ENCODE peak calls at places on chromosomes 3 and 15, in ten cellular contexts. One of them, this sample, is unnamed.
A peak's percentile ranks its signal among the peaks of the same experiment; 100 is the strongest.

GRCh38 chr3:141291610-141292345 is 60.2 kb downstream of the PXYLP1 start:
- DNase-seq in spleen: no peak
- DNase-seq in sigmoid colon: no peak
- DNase-seq in body of pancreas: no peak
- DNase-seq in CD8-positive, alpha-beta memory T cell: no peak
- DNase-seq in aorta: no peak
- DNase-seq in neuronal stem cell: no peak
- DNase-seq in ovary: no peak
- DNase-seq in cardiac muscle cell: peak; percentile 8
- DNase-seq in astrocyte: no peak
- DNase-seq in this sample: no peak

GRCh38 chr3:172467170-172467824 is 19.0 kb upstream of the GHSR start:
- DNase-seq in spleen: no peak
- DNase-seq in sigmoid colon: no peak
- DNase-seq in body of pancreas: no peak
- DNase-seq in CD8-positive, alpha-beta memory T cell: no peak
- DNase-seq in aorta: no peak
- DNase-seq in neuronal stem cell: no peak
- DNase-seq in ovary: no peak
- DNase-seq in cardiac muscle cell: peak; percentile 66
- DNase-seq in astrocyte: peak; percentile 74
- DNase-seq in this sample: no peak

GRCh38 chr3:38054166-38054991 is 15.4 kb downstream of the DLEC1 start:
- DNase-seq in spleen: no peak
- DNase-seq in sigmoid colon: no peak
- DNase-seq in body of pancreas: no peak
- DNase-seq in CD8-positive, alpha-beta memory T cell: no peak
- DNase-seq in aorta: no peak
- DNase-seq in neuronal stem cell: no peak
- DNase-seq in ovary: no peak
- DNase-seq in cardiac muscle cell: no peak
- DNase-seq in astrocyte: no peak
- DNase-seq in this sample: no peak

GRCh38 chr3:55364426-55364825 is 122.7 kb downstream of the WNT5A start:
- DNase-seq in spleen: no peak
- DNase-seq in sigmoid colon: no peak
- DNase-seq in body of pancreas: no peak
- DNase-seq in CD8-positive, alpha-beta memory T cell: no peak
- DNase-seq in aorta: no peak
- DNase-seq in neuronal stem cell: no peak
- DNase-seq in ovary: no peak
- DNase-seq in cardiac muscle cell: no peak
- DNase-seq in astrocyte: peak; percentile 84
- DNase-seq in this sample: no peak

GRCh38 chr3:58369876-58370275 is 37.2 kb downstream of the PXK start:
- DNase-seq in spleen: no peak
- DNase-seq in sigmoid colon: no peak
- DNase-seq in body of pancreas: no peak
- DNase-seq in CD8-positive, alpha-beta memory T cell: no peak
- DNase-seq in aorta: no peak
- DNase-seq in neuronal stem cell: no peak
- DNase-seq in ovary: no peak
- DNase-seq in cardiac muscle cell: no peak
- DNase-seq in astrocyte: no peak
- DNase-seq in this sample: no peak

GRCh38 chr15:28952666-28953491 is 67.1 kb downstream of the APBA2 start:
- DNase-seq in spleen: peak; percentile 11
- DNase-seq in sigmoid colon: peak; percentile 34
- DNase-seq in body of pancreas: no peak
- DNase-seq in CD8-positive, alpha-beta memory T cell: no peak
- DNase-seq in aorta: no peak
- DNase-seq in neuronal stem cell: no peak
- DNase-seq in ovary: no peak
- DNase-seq in cardiac muscle cell: peak; percentile 21
- DNase-seq in astrocyte: no peak
- DNase-seq in this sample: no peak

GRCh38 chr3:73498764-73499622 is 125.7 kb downstream of the PDZRN3 start:
- DNase-seq in spleen: no peak
- DNase-seq in sigmoid colon: no peak
- DNase-seq in body of pancreas: no peak
- DNase-seq in CD8-positive, alpha-beta memory T cell: no peak
- DNase-seq in aorta: no peak
- DNase-seq in neuronal stem cell: no peak
- DNase-seq in ovary: no peak
- DNase-seq in cardiac muscle cell: no peak
- DNase-seq in astrocyte: peak; percentile 63
- DNase-seq in this sample: no peak

GRCh38 chr15:93037341-93038063 is 51.5 kb downstream of the RGMA start:
- DNase-seq in spleen: peak; percentile 85
- DNase-seq in sigmoid colon: peak; percentile 83
- DNase-seq in body of pancreas: peak; percentile 20
- DNase-seq in CD8-positive, alpha-beta memory T cell: no peak
- DNase-seq in aorta: peak; percentile 82
- DNase-seq in neuronal stem cell: no peak
- DNase-seq in ovary: peak; percentile 63
- DNase-seq in cardiac muscle cell: peak; percentile 55
- DNase-seq in astrocyte: peak; percentile 20
- DNase-seq in this sample: peak; percentile 72

GRCh38 chr3:161890147-161890625 is 393.6 kb downstream of the OTOL1 start:
- DNase-seq in spleen: no peak
- DNase-seq in sigmoid colon: no peak
- DNase-seq in body of pancreas: no peak
- DNase-seq in CD8-positive, alpha-beta memory T cell: no peak
- DNase-seq in aorta: peak; percentile 70
- DNase-seq in neuronal stem cell: no peak
- DNase-seq in ovary: no peak
- DNase-seq in cardiac muscle cell: peak; percentile 95
- DNase-seq in astrocyte: peak; percentile 99
- DNase-seq in this sample: peak; percentile 76

GRCh38 chr15:71651750-71652186 is 158.6 kb upstream of the NR2E3 start:
- DNase-seq in spleen: no peak
- DNase-seq in sigmoid colon: no peak
- DNase-seq in body of pancreas: no peak
- DNase-seq in CD8-positive, alpha-beta memory T cell: no peak
- DNase-seq in aorta: no peak
- DNase-seq in neuronal stem cell: peak; percentile 9
- DNase-seq in ovary: no peak
- DNase-seq in cardiac muscle cell: peak; percentile 74
- DNase-seq in astrocyte: peak; percentile 56
- DNase-seq in this sample: no peak

GRCh38 chr3:112738366-112738765 is 97.4 kb upstream of the CCDC80 start:
- DNase-seq in spleen: no peak
- DNase-seq in sigmoid colon: no peak
- DNase-seq in body of pancreas: no peak
- DNase-seq in CD8-positive, alpha-beta memory T cell: no peak
- DNase-seq in aorta: no peak
- DNase-seq in neuronal stem cell: no peak
- DNase-seq in ovary: no peak
- DNase-seq in cardiac muscle cell: peak; percentile 67
- DNase-seq in astrocyte: peak; percentile 25
- DNase-seq in this sample: no peak

GRCh38 chr15:89198934-89199333 is 22.4 kb downstream of the RLBP1 start:
- DNase-seq in spleen: no peak
- DNase-seq in sigmoid colon: no peak
- DNase-seq in body of pancreas: peak; percentile 48
- DNase-seq in CD8-positive, alpha-beta memory T cell: no peak
- DNase-seq in aorta: no peak
- DNase-seq in neuronal stem cell: no peak
- DNase-seq in ovary: no peak
- DNase-seq in cardiac muscle cell: no peak
- DNase-seq in astrocyte: no peak
- DNase-seq in this sample: no peak
- H3K4me1 ChIP-seq in spleen: peaks cover 20% of the 10 kb centered on the region
- H3K4me1 ChIP-seq in sigmoid colon: no peaks in the 10 kb centered on the region
- H3K4me1 ChIP-seq in body of pancreas: peaks cover 49% of the 10 kb centered on the region
- H3K4me1 ChIP-seq in CD8-positive, alpha-beta memory T cell: no peaks in the 10 kb centered on the region
- H3K4me1 ChIP-seq in aorta: no peaks in the 10 kb centered on the region
- H3K4me1 ChIP-seq in neuronal stem cell: peaks cover 33% of the 10 kb centered on the region
- H3K4me1 ChIP-seq in ovary: no peaks in the 10 kb centered on the region
- H3K4me1 ChIP-seq in cardiac muscle cell: peaks cover 23% of the 10 kb centered on the region
- H3K4me1 ChIP-seq in astrocyte: peaks cover 6% of the 10 kb centered on the region
- H3K4me1 ChIP-seq in this sample: peaks cover 11% of the 10 kb centered on the region

GRCh38 chr15:100994597-100995446 is 75.7 kb downstream of the LRRK1 start:
- DNase-seq in spleen: no peak
- DNase-seq in sigmoid colon: peak; percentile 40
- DNase-seq in body of pancreas: no peak
- DNase-seq in CD8-positive, alpha-beta memory T cell: no peak
- DNase-seq in aorta: no peak
- DNase-seq in neuronal stem cell: no peak
- DNase-seq in ovary: no peak
- DNase-seq in cardiac muscle cell: no peak
- DNase-seq in astrocyte: no peak
- DNase-seq in this sample: no peak
- H3K36me3 ChIP-seq in spleen: peaks cover 16% of the 10 kb centered on the region
- H3K36me3 ChIP-seq in sigmoid colon: peaks cover 10% of the 10 kb centered on the region
- H3K36me3 ChIP-seq in body of pancreas: no peaks in the 10 kb centered on the region
- H3K36me3 ChIP-seq in CD8-positive, alpha-beta memory T cell: no peaks in the 10 kb centered on the region
- H3K36me3 ChIP-seq in aorta: no peaks in the 10 kb centered on the region
- H3K36me3 ChIP-seq in neuronal stem cell: no peaks in the 10 kb centered on the region
- H3K36me3 ChIP-seq in ovary: no peaks in the 10 kb centered on the region
- H3K36me3 ChIP-seq in cardiac muscle cell: no peaks in the 10 kb centered on the region
- H3K36me3 ChIP-seq in astrocyte: no peaks in the 10 kb centered on the region
- H3K36me3 ChIP-seq in this sample: peaks cover 12% of the 10 kb centered on the region

DNA sequence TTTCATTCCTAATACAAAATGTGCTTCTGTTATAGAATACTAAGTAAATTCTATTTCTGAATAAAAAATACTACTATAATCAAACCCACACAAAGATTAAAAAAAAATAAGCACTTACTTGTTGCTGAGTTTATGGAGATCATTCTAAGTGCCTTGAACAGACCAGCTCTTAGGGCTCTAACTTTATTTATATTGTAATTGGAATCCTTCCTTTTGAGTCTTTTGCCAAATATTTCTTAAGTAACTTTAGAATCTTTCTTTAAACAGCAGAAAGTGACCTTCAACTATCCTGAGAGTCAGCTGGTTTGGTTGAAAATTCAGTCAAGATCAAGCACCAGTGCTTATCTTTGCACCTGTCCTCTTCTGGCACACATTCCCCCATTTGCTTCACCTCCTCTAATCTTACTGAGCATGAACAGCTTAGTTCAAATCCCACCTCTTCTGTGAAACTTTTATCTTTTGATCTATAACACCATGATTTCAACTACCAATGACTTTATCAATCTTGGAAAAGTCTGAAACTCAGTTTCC is 149.3 kb downstream of the VPS13C start:
- DNase-seq in spleen: no peak
- DNase-seq in sigmoid colon: no peak
- DNase-seq in body of pancreas: peak; percentile 13
- DNase-seq in CD8-positive, alpha-beta memory T cell: no peak
- DNase-seq in aorta: no peak
- DNase-seq in neuronal stem cell: no peak
- DNase-seq in ovary: no peak
- DNase-seq in cardiac muscle cell: no peak
- DNase-seq in astrocyte: no peak
- DNase-seq in this sample: no peak
- H3K4me1 ChIP-seq in spleen: no peaks in the 10 kb centered on the region
- H3K4me1 ChIP-seq in sigmoid colon: no peaks in the 10 kb centered on the region
- H3K4me1 ChIP-seq in body of pancreas: peaks cover 10% of the 10 kb centered on the region
- H3K4me1 ChIP-seq in CD8-positive, alpha-beta memory T cell: no peaks in the 10 kb centered on the region
- H3K4me1 ChIP-seq in aorta: no peaks in the 10 kb centered on the region
- H3K4me1 ChIP-seq in neuronal stem cell: no peaks in the 10 kb centered on the region
- H3K4me1 ChIP-seq in ovary: no peaks in the 10 kb centered on the region
- H3K4me1 ChIP-seq in cardiac muscle cell: no peaks in the 10 kb centered on the region
- H3K4me1 ChIP-seq in astrocyte: no peaks in the 10 kb centered on the region
- H3K4me1 ChIP-seq in this sample: peaks cover 14% of the 10 kb centered on the region

DNA sequence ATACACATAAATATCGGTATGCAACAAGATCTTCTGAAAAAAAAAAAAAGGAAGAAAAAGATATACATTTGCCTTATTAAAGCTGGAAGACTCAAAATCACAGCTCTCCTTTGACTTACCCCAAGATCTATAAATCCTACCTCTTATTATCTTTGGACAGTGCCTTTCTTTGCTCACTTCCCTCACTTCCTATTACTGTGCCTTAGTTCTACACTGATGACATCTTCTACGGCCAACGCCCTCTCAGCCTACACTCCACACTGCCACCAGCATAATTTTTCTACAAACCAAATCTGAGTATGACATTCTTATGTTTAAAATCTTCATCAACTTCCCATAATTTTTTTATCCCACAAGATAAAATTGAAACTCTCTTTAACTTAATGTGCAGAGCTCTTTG is 137.1 kb downstream of the VPS13C start:
- DNase-seq in spleen: no peak
- DNase-seq in sigmoid colon: no peak
- DNase-seq in body of pancreas: no peak
- DNase-seq in CD8-positive, alpha-beta memory T cell: no peak
- DNase-seq in aorta: no peak
- DNase-seq in neuronal stem cell: no peak
- DNase-seq in ovary: no peak
- DNase-seq in cardiac muscle cell: no peak
- DNase-seq in astrocyte: no peak
- DNase-seq in this sample: no peak
- H3K36me3 ChIP-seq in spleen: peaks cover 31% of the 10 kb centered on the region
- H3K36me3 ChIP-seq in sigmoid colon: peaks cover 72% of the 10 kb centered on the region
- H3K36me3 ChIP-seq in body of pancreas: no peaks in the 10 kb centered on the region
- H3K36me3 ChIP-seq in CD8-positive, alpha-beta memory T cell: peaks cover 12% of the 10 kb centered on the region
- H3K36me3 ChIP-seq in aorta: peaks cover 3% of the 10 kb centered on the region
- H3K36me3 ChIP-seq in neuronal stem cell: no peaks in the 10 kb centered on the region
- H3K36me3 ChIP-seq in ovary: no peaks in the 10 kb centered on the region
- H3K36me3 ChIP-seq in cardiac muscle cell: peaks cover 21% of the 10 kb centered on the region
- H3K36me3 ChIP-seq in astrocyte: peaks cover 11% of the 10 kb centered on the region
- H3K36me3 ChIP-seq in this sample: peaks cover 53% of the 10 kb centered on the region

DNA sequence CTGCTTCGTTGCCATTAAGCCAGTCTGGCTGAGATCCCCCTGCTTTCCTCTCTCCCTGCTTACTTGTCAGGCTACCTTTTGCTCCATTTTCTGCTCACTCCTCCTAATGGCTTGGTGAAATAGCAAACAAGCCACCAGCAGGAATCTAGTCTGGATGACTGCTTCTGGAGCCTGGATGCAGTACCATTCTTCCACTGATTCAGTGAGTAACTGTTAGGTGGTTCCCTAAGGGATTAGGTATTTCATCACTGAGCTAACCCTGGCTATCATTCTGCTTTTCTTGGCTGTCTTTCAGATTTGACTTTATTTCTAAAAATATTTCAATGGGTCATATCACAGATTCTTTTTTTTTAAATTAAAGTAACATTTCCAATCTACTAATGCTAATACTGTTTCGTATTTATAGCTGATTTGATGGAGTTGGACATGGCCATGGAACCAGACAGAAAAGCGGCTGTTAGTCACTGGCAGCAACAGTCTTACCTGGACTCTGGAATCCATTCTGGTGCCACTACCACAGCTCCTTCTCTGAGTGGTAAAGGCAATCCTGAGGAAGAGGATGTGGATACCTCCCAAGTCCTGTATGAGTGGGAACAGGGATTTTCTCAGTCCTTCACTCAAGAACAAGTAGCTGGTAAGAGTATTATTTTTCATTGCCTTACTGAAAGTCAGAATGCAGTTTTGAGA is 25.0 kb downstream of the CTNNB1 start:
- DNase-seq in spleen: no peak
- DNase-seq in sigmoid colon: no peak
- DNase-seq in body of pancreas: no peak
- DNase-seq in CD8-positive, alpha-beta memory T cell: no peak
- DNase-seq in aorta: no peak
- DNase-seq in neuronal stem cell: no peak
- DNase-seq in ovary: peak; percentile 48
- DNase-seq in cardiac muscle cell: peak; percentile 89
- DNase-seq in astrocyte: peak; percentile 82
- DNase-seq in this sample: no peak
- H3K4me1 ChIP-seq in spleen: peaks cover 59% of the 10 kb centered on the region
- H3K4me1 ChIP-seq in sigmoid colon: peaks cover 35% of the 10 kb centered on the region
- H3K4me1 ChIP-seq in body of pancreas: peaks cover 32% of the 10 kb centered on the region
- H3K4me1 ChIP-seq in CD8-positive, alpha-beta memory T cell: peaks cover 29% of the 10 kb centered on the region
- H3K4me1 ChIP-seq in aorta: peaks cover 11% of the 10 kb centered on the region
- H3K4me1 ChIP-seq in neuronal stem cell: no peaks in the 10 kb centered on the region
- H3K4me1 ChIP-seq in ovary: peaks cover 16% of the 10 kb centered on the region
- H3K4me1 ChIP-seq in cardiac muscle cell: peaks cover 23% of the 10 kb centered on the region
- H3K4me1 ChIP-seq in astrocyte: peaks cover 12% of the 10 kb centered on the region
- H3K4me1 ChIP-seq in this sample: peaks cover 19% of the 10 kb centered on the region

This sample was measured in RWPE2.